ENCODE peak calls at places on chromosomes 11 and 22, in five cellular contexts. L is HTR-8/SVneo, N is NCI-H460, V is globus pallidus, J is cardiac muscle cell. Y is an unnamed sample.

GRCh38 chr11:122439911-122440782 is 215.4 kb upstream of the UBASH3B start:
- DNase-seq in L (no peak), N (no peak), V (peak), J (peak), Y (peak)

GRCh38 chr22:46352691-46353386 is 17.3 kb downstream of the TRMU start:
- DNase-seq in L (no peak), N (no peak), V (no peak), J (peak), Y (no peak)

GRCh38 chr11:250274-250673 is 13.5 kb downstream of the PSMD13 start:
- DNase-seq in L (no peak), N (no peak), V (no peak), J (no peak), Y (no peak)

GRCh38 chr11:113618360-113618759 is 87.7 kb downstream of the TMPRSS5 start:
- DNase-seq in L (peak), N (no peak), V (no peak), J (peak), Y (no peak)

GRCh38 chr11:8285796-8286195 is 22.1 kb upstream of the LMO1 start:
- DNase-seq in L (no peak), N (no peak), V (no peak), J (no peak), Y (no peak)

GRCh38 chr11:72238040-72238450 is 5.9 kb downstream of the PHOX2A start:
- DNase-seq in L (peak), N (peak), V (peak), J (peak), Y (peak)

GRCh38 chr11:67024410-67024809 is 1.5 kb downstream of the SYT12 start:
- DNase-seq in L (no peak), N (no peak), V (no peak), J (no peak), Y (no peak)

GRCh38 chr11:78074756-78075155 is 4.9 kb downstream of the NDUFC2 start:
- DNase-seq in L (no peak), N (no peak), V (no peak), J (no peak), Y (no peak)

GRCh38 chr11:62621567-62622470 is at the start of gene B3GAT3:
- DNase-seq in L (peak), N (peak), V (peak), J (peak), Y (peak)

GRCh38 chr11:86672007-86672621 is at the start of gene ME3:
- DNase-seq in L (peak), N (peak), V (peak), J (peak), Y (peak)

GRCh38 chr11:130868865-130869264 is 47.4 kb downstream of the SNX19 start:
- DNase-seq in L (no peak), N (no peak), V (no peak), J (no peak), Y (no peak)

GRCh38 chr11:95680169-95680929 is 109.2 kb downstream of the FAM76B start:
- DNase-seq in L (no peak), N (no peak), V (no peak), J (peak), Y (no peak)

GRCh38 chr11:83725161-83725560 is 439.0 kb upstream of the CCDC90B start:
- DNase-seq in L (no peak), N (no peak), V (no peak), J (no peak), Y (no peak)

GRCh38 chr11:44623716-44624491 is 58.4 kb downstream of the CD82 start:
- DNase-seq in L (no peak), N (no peak), V (no peak), J (peak), Y (no peak)

GRCh38 chr11:100681064-100681502 is 6.0 kb upstream of the ARHGAP42 start:
- DNase-seq in L (peak), N (no peak), V (peak), J (peak), Y (no peak)

GRCh38 chr11:207213-208176 is at the start of the genes BET1L and RIC8A:
- DNase-seq in L (peak), N (peak), V (peak), J (peak), Y (peak)

GRCh38 chr11:96155627-96156378 is 187.2 kb downstream of the MAML2 start:
- DNase-seq in L (peak), N (peak), V (peak), J (peak), Y (no peak)

GRCh38 chr11:17076517-17077239 is 789 bp downstream of the RPS13 start:
- DNase-seq in L (no peak), N (no peak), V (no peak), J (peak), Y (no peak)

Y was measured in endothelial cell.